ENCODE peak calls at places on chromosomes 2 and 18, in nine cellular contexts. One of them, this sample, is unnamed.
A peak's percentile ranks its signal among the peaks of the same experiment; 100 is the strongest.

GRCh38 chr2:135820003-135820618 is 16.9 kb downstream of the LCT start:
- DNase-seq in GM19239: peak; percentile 15
- DNase-seq in ELR: peak; percentile 92
- DNase-seq in activated CD8-positive, alpha-beta T cell treated with anti-CD3 and anti-CD28 coated beads for 36 hours: peak; percentile 98
- DNase-seq in T47D: no peak
- DNase-seq in activated T-helper 1 cell treated with Interleukin-2 at 50 U/mL for 16 hours: peak; percentile 29
- DNase-seq in M059J: peak; percentile 47
- DNase-seq in nucleus accumbens: no peak
- DNase-seq in activated CD4-positive, alpha-beta memory T cell treated with anti-CD3 and anti-CD28 coated beads for 36 hours: peak; percentile 94
- DNase-seq in this sample: peak; percentile 72

GRCh38 chr2:75410702-75411101 is 150.0 kb downstream of the EVA1A start:
- DNase-seq in ELR: no peak
- DNase-seq in T47D: no peak
- DNase-seq in activated CD4-positive, alpha-beta memory T cell treated with anti-CD3 and anti-CD28 coated beads for 36 hours: no peak
- DNase-seq in nucleus accumbens: no peak
- DNase-seq in activated CD8-positive, alpha-beta T cell treated with anti-CD3 and anti-CD28 coated beads for 36 hours: no peak
- DNase-seq in activated T-helper 1 cell treated with Interleukin-2 at 50 U/mL for 16 hours: no peak
- DNase-seq in GM19239: no peak
- DNase-seq in M059J: no peak
- DNase-seq in this sample: no peak

GRCh38 chr2:197946562-197946961 is 142.2 kb downstream of the PLCL1 start:
- DNase-seq in M059J: no peak
- DNase-seq in T47D: no peak
- DNase-seq in activated T-helper 1 cell treated with Interleukin-2 at 50 U/mL for 16 hours: no peak
- DNase-seq in GM19239: no peak
- DNase-seq in ELR: no peak
- DNase-seq in nucleus accumbens: no peak
- DNase-seq in activated CD4-positive, alpha-beta memory T cell treated with anti-CD3 and anti-CD28 coated beads for 36 hours: no peak
- DNase-seq in activated CD8-positive, alpha-beta T cell treated with anti-CD3 and anti-CD28 coated beads for 36 hours: no peak
- DNase-seq in this sample: no peak

GRCh38 chr2:170113168-170113567 is 64.8 kb upstream of the MYO3B start:
- DNase-seq in GM19239: no peak
- DNase-seq in M059J: no peak
- DNase-seq in activated CD4-positive, alpha-beta memory T cell treated with anti-CD3 and anti-CD28 coated beads for 36 hours: no peak
- DNase-seq in activated T-helper 1 cell treated with Interleukin-2 at 50 U/mL for 16 hours: no peak
- DNase-seq in activated CD8-positive, alpha-beta T cell treated with anti-CD3 and anti-CD28 coated beads for 36 hours: no peak
- DNase-seq in ELR: no peak
- DNase-seq in T47D: no peak
- DNase-seq in nucleus accumbens: no peak
- DNase-seq in this sample: no peak

GRCh38 chr2:157468931-157469708 is 25.2 kb upstream of the CYTIP start:
- DNase-seq in nucleus accumbens: no peak
- DNase-seq in activated CD4-positive, alpha-beta memory T cell treated with anti-CD3 and anti-CD28 coated beads for 36 hours: no peak
- DNase-seq in activated T-helper 1 cell treated with Interleukin-2 at 50 U/mL for 16 hours: no peak
- DNase-seq in M059J: peak; percentile 84
- DNase-seq in T47D: no peak
- DNase-seq in activated CD8-positive, alpha-beta T cell treated with anti-CD3 and anti-CD28 coated beads for 36 hours: no peak
- DNase-seq in GM19239: no peak
- DNase-seq in ELR: peak; percentile 81
- DNase-seq in this sample: peak; percentile 71

GRCh38 chr2:53450885-53451284 is 316.7 kb upstream of the CHAC2 start:
- DNase-seq in T47D: peak; percentile 53
- DNase-seq in ELR: no peak
- DNase-seq in activated CD4-positive, alpha-beta memory T cell treated with anti-CD3 and anti-CD28 coated beads for 36 hours: no peak
- DNase-seq in M059J: no peak
- DNase-seq in GM19239: no peak
- DNase-seq in nucleus accumbens: no peak
- DNase-seq in activated T-helper 1 cell treated with Interleukin-2 at 50 U/mL for 16 hours: no peak
- DNase-seq in activated CD8-positive, alpha-beta T cell treated with anti-CD3 and anti-CD28 coated beads for 36 hours: no peak
- DNase-seq in this sample: no peak

GRCh38 chr2:12227941-12228608 is 481.6 kb downstream of the LPIN1 start:
- DNase-seq in M059J: peak; percentile 32
- DNase-seq in T47D: no peak
- DNase-seq in activated CD4-positive, alpha-beta memory T cell treated with anti-CD3 and anti-CD28 coated beads for 36 hours: no peak
- DNase-seq in ELR: peak; percentile 61
- DNase-seq in nucleus accumbens: no peak
- DNase-seq in GM19239: no peak
- DNase-seq in activated CD8-positive, alpha-beta T cell treated with anti-CD3 and anti-CD28 coated beads for 36 hours: no peak
- DNase-seq in activated T-helper 1 cell treated with Interleukin-2 at 50 U/mL for 16 hours: no peak
- DNase-seq in this sample: peak; percentile 81

GRCh38 chr2:233147136-233147828 is 87.1 kb downstream of the INPP5D start:
- DNase-seq in T47D: no peak
- DNase-seq in nucleus accumbens: no peak
- DNase-seq in activated T-helper 1 cell treated with Interleukin-2 at 50 U/mL for 16 hours: no peak
- DNase-seq in ELR: no peak
- DNase-seq in activated CD4-positive, alpha-beta memory T cell treated with anti-CD3 and anti-CD28 coated beads for 36 hours: no peak
- DNase-seq in activated CD8-positive, alpha-beta T cell treated with anti-CD3 and anti-CD28 coated beads for 36 hours: no peak
- DNase-seq in GM19239: no peak
- DNase-seq in M059J: no peak
- DNase-seq in this sample: no peak

GRCh38 chr2:236726701-236727450 is 157.3 kb downstream of the ACKR3 start:
- DNase-seq in nucleus accumbens: no peak
- DNase-seq in activated CD4-positive, alpha-beta memory T cell treated with anti-CD3 and anti-CD28 coated beads for 36 hours: no peak
- DNase-seq in activated CD8-positive, alpha-beta T cell treated with anti-CD3 and anti-CD28 coated beads for 36 hours: no peak
- DNase-seq in ELR: no peak
- DNase-seq in T47D: no peak
- DNase-seq in M059J: no peak
- DNase-seq in activated T-helper 1 cell treated with Interleukin-2 at 50 U/mL for 16 hours: no peak
- DNase-seq in GM19239: no peak
- DNase-seq in this sample: no peak

GRCh38 chr18:44915661-44916060 is 235.0 kb downstream of the SETBP1 start:
- DNase-seq in M059J: no peak
- DNase-seq in activated CD8-positive, alpha-beta T cell treated with anti-CD3 and anti-CD28 coated beads for 36 hours: no peak
- DNase-seq in activated CD4-positive, alpha-beta memory T cell treated with anti-CD3 and anti-CD28 coated beads for 36 hours: no peak
- DNase-seq in GM19239: no peak
- DNase-seq in activated T-helper 1 cell treated with Interleukin-2 at 50 U/mL for 16 hours: no peak
- DNase-seq in T47D: no peak
- DNase-seq in nucleus accumbens: no peak
- DNase-seq in ELR: no peak
- DNase-seq in this sample: no peak

GRCh38 chr18:73007935-73008308 is 140.1 kb upstream of the NETO1 start:
- DNase-seq in T47D: no peak
- DNase-seq in ELR: no peak
- DNase-seq in nucleus accumbens: no peak
- DNase-seq in activated CD4-positive, alpha-beta memory T cell treated with anti-CD3 and anti-CD28 coated beads for 36 hours: no peak
- DNase-seq in GM19239: no peak
- DNase-seq in M059J: no peak
- DNase-seq in activated CD8-positive, alpha-beta T cell treated with anti-CD3 and anti-CD28 coated beads for 36 hours: no peak
- DNase-seq in activated T-helper 1 cell treated with Interleukin-2 at 50 U/mL for 16 hours: no peak
- DNase-seq in this sample: no peak

GRCh38 chr2:23655862-23656596 is 270.9 kb downstream of the ATAD2B start:
- DNase-seq in nucleus accumbens: no peak
- DNase-seq in M059J: no peak
- DNase-seq in ELR: no peak
- DNase-seq in activated CD8-positive, alpha-beta T cell treated with anti-CD3 and anti-CD28 coated beads for 36 hours: no peak
- DNase-seq in T47D: no peak
- DNase-seq in activated CD4-positive, alpha-beta memory T cell treated with anti-CD3 and anti-CD28 coated beads for 36 hours: no peak
- DNase-seq in GM19239: no peak
- DNase-seq in activated T-helper 1 cell treated with Interleukin-2 at 50 U/mL for 16 hours: no peak
- DNase-seq in this sample: peak; percentile 18

GRCh38 chr2:189570565-189570964 is 10.0 kb downstream of the SLC40A1 start:
- DNase-seq in nucleus accumbens: no peak
- DNase-seq in activated T-helper 1 cell treated with Interleukin-2 at 50 U/mL for 16 hours: no peak
- DNase-seq in GM19239: no peak
- DNase-seq in activated CD4-positive, alpha-beta memory T cell treated with anti-CD3 and anti-CD28 coated beads for 36 hours: no peak
- DNase-seq in ELR: peak; percentile 81
- DNase-seq in activated CD8-positive, alpha-beta T cell treated with anti-CD3 and anti-CD28 coated beads for 36 hours: no peak
- DNase-seq in M059J: peak; percentile 65
- DNase-seq in T47D: peak; percentile 70
- DNase-seq in this sample: peak; percentile 84

GRCh38 chr2:2960817-2961216 is 416.8 kb downstream of the EIPR1 start:
- DNase-seq in activated CD8-positive, alpha-beta T cell treated with anti-CD3 and anti-CD28 coated beads for 36 hours: no peak
- DNase-seq in activated T-helper 1 cell treated with Interleukin-2 at 50 U/mL for 16 hours: no peak
- DNase-seq in nucleus accumbens: no peak
- DNase-seq in ELR: no peak
- DNase-seq in GM19239: no peak
- DNase-seq in M059J: no peak
- DNase-seq in activated CD4-positive, alpha-beta memory T cell treated with anti-CD3 and anti-CD28 coated beads for 36 hours: no peak
- DNase-seq in T47D: no peak
- DNase-seq in this sample: no peak

GRCh38 chr2:175576875-175577274 is 395.4 kb upstream of the ATP5MC3 start:
- DNase-seq in activated CD8-positive, alpha-beta T cell treated with anti-CD3 and anti-CD28 coated beads for 36 hours: no peak
- DNase-seq in activated CD4-positive, alpha-beta memory T cell treated with anti-CD3 and anti-CD28 coated beads for 36 hours: no peak
- DNase-seq in GM19239: no peak
- DNase-seq in nucleus accumbens: no peak
- DNase-seq in M059J: no peak
- DNase-seq in activated T-helper 1 cell treated with Interleukin-2 at 50 U/mL for 16 hours: no peak
- DNase-seq in ELR: no peak
- DNase-seq in T47D: no peak
- DNase-seq in this sample: no peak

GRCh38 chr18:48222118-48222517 is 187.1 kb downstream of the ZBTB7C start:
- DNase-seq in T47D: peak; percentile 85
- DNase-seq in M059J: peak; percentile 49
- DNase-seq in GM19239: peak; percentile 21
- DNase-seq in nucleus accumbens: no peak
- DNase-seq in activated CD4-positive, alpha-beta memory T cell treated with anti-CD3 and anti-CD28 coated beads for 36 hours: peak; percentile 47
- DNase-seq in activated T-helper 1 cell treated with Interleukin-2 at 50 U/mL for 16 hours: no peak
- DNase-seq in activated CD8-positive, alpha-beta T cell treated with anti-CD3 and anti-CD28 coated beads for 36 hours: peak; percentile 27
- DNase-seq in ELR: peak; percentile 15
- DNase-seq in this sample: no peak

GRCh38 chr2:37201766-37202165 is 5.5 kb downstream of the CEBPZOS start:
- DNase-seq in activated CD8-positive, alpha-beta T cell treated with anti-CD3 and anti-CD28 coated beads for 36 hours: peak; percentile 82
- DNase-seq in nucleus accumbens: no peak
- DNase-seq in GM19239: no peak
- DNase-seq in activated T-helper 1 cell treated with Interleukin-2 at 50 U/mL for 16 hours: no peak
- DNase-seq in ELR: peak; percentile 71
- DNase-seq in activated CD4-positive, alpha-beta memory T cell treated with anti-CD3 and anti-CD28 coated beads for 36 hours: peak; percentile 45
- DNase-seq in T47D: no peak
- DNase-seq in M059J: peak; percentile 12
- DNase-seq in this sample: peak; percentile 66

GRCh38 chr18:51195602-51196115 is 1.8 kb downstream of the MEX3C start:
- DNase-seq in activated CD4-positive, alpha-beta memory T cell treated with anti-CD3 and anti-CD28 coated beads for 36 hours: peak; percentile 57
- DNase-seq in T47D: peak; percentile 35
- DNase-seq in nucleus accumbens: no peak
- DNase-seq in ELR: peak; percentile 66
- DNase-seq in GM19239: no peak
- DNase-seq in M059J: peak; percentile 71
- DNase-seq in activated T-helper 1 cell treated with Interleukin-2 at 50 U/mL for 16 hours: no peak
- DNase-seq in activated CD8-positive, alpha-beta T cell treated with anti-CD3 and anti-CD28 coated beads for 36 hours: peak; percentile 74
- DNase-seq in this sample: peak; percentile 60

GRCh38 chr2:221370076-221370941 is 201.8 kb downstream of the EPHA4 start:
- DNase-seq in activated CD4-positive, alpha-beta memory T cell treated with anti-CD3 and anti-CD28 coated beads for 36 hours: no peak
- DNase-seq in T47D: no peak
- DNase-seq in activated T-helper 1 cell treated with Interleukin-2 at 50 U/mL for 16 hours: no peak
- DNase-seq in activated CD8-positive, alpha-beta T cell treated with anti-CD3 and anti-CD28 coated beads for 36 hours: no peak
- DNase-seq in M059J: no peak
- DNase-seq in GM19239: no peak
- DNase-seq in ELR: no peak
- DNase-seq in nucleus accumbens: no peak
- DNase-seq in this sample: no peak

GRCh38 chr2:10709290-10709939 is 12.0 kb upstream of the ATP6V1C2 start:
- DNase-seq in GM19239: no peak
- DNase-seq in nucleus accumbens: no peak
- DNase-seq in activated T-helper 1 cell treated with Interleukin-2 at 50 U/mL for 16 hours: no peak
- DNase-seq in activated CD4-positive, alpha-beta memory T cell treated with anti-CD3 and anti-CD28 coated beads for 36 hours: no peak
- DNase-seq in ELR: peak; percentile 53
- DNase-seq in M059J: peak; percentile 40
- DNase-seq in T47D: peak; percentile 75
- DNase-seq in activated CD8-positive, alpha-beta T cell treated with anti-CD3 and anti-CD28 coated beads for 36 hours: no peak
- DNase-seq in this sample: no peak

GRCh38 chr2:67871696-67872320 is 191.0 kb downstream of the C1D start:
- DNase-seq in GM19239: no peak
- DNase-seq in ELR: peak; percentile 97
- DNase-seq in activated CD4-positive, alpha-beta memory T cell treated with anti-CD3 and anti-CD28 coated beads for 36 hours: no peak
- DNase-seq in activated T-helper 1 cell treated with Interleukin-2 at 50 U/mL for 16 hours: no peak
- DNase-seq in M059J: peak; percentile 98
- DNase-seq in activated CD8-positive, alpha-beta T cell treated with anti-CD3 and anti-CD28 coated beads for 36 hours: no peak
- DNase-seq in T47D: no peak
- DNase-seq in nucleus accumbens: no peak
- DNase-seq in this sample: peak; percentile 61

GRCh38 chr18:45686892-45687611 is 36.9 kb upstream of the SLC14A1 start:
- DNase-seq in activated CD8-positive, alpha-beta T cell treated with anti-CD3 and anti-CD28 coated beads for 36 hours: peak; percentile 76
- DNase-seq in activated CD4-positive, alpha-beta memory T cell treated with anti-CD3 and anti-CD28 coated beads for 36 hours: peak; percentile 69
- DNase-seq in M059J: no peak
- DNase-seq in T47D: no peak
- DNase-seq in activated T-helper 1 cell treated with Interleukin-2 at 50 U/mL for 16 hours: peak; percentile 22
- DNase-seq in GM19239: peak; percentile 43
- DNase-seq in nucleus accumbens: no peak
- DNase-seq in ELR: no peak
- DNase-seq in this sample: no peak